ENCODE peak calls at places on chromosome 15, in four cellular contexts. H, B, O and K are unnamed samples.

GRCh38 chr15:31357148-31357547 is 30.5 kb downstream of the KLF13 start:
- DNase-seq in H (no peak), B (no peak), O (no peak), K (no peak)

GRCh38 chr15:92636950-92637481 is 18.6 kb downstream of the FAM174B start:
- DNase-seq in H (peak; percentile 3), B (no peak), O (no peak), K (no peak)

GRCh38 chr15:40437754-40438687 is 2.7 kb upstream of the BAHD1 start:
- DNase-seq in H (no peak), B (no peak), O (no peak), K (no peak)

GRCh38 chr15:48279608-48280007 is 51.6 kb upstream of the DUT start:
- DNase-seq in H (no peak), B (no peak), O (no peak), K (no peak)

GRCh38 chr15:71921191-71921590 is 110.8 kb downstream of the NR2E3 start:
- DNase-seq in H (no peak), B (no peak), O (no peak), K (no peak)

GRCh38 chr15:86247249-86247955 is 167.7 kb downstream of the AGBL1 start:
- DNase-seq in H (no peak), B (no peak), O (no peak), K (no peak)

GRCh38 chr15:69480932-69481331 is 28.3 kb downstream of the RPLP1 start:
- DNase-seq in H (no peak), B (no peak), O (no peak), K (no peak)

GRCh38 chr15:48625126-48625525 is 20.4 kb downstream of the FBN1 start:
- DNase-seq in H (no peak), B (no peak), O (no peak), K (no peak)

GRCh38 chr15:56243117-56243773 is 434 bp downstream of the RFX7 start:
- DNase-seq in H (peak; percentile 62), B (peak; percentile 67), O (peak; percentile 23), K (peak; percentile 53)

GRCh38 chr15:75081150-75081549 is 57.8 kb downstream of the PPCDC start:
- DNase-seq in H (no peak), B (no peak), O (no peak), K (no peak)

GRCh38 chr15:92884459-92884812 is 15.7 kb upstream of the CHD2 start:
- DNase-seq in H (no peak), B (no peak), O (no peak), K (no peak)

GRCh38 chr15:75648156-75649000 is 666 bp downstream of the SNX33 start:
- DNase-seq in H (peak; percentile 59), B (peak; percentile 56), O (peak; percentile 50), K (no peak)

GRCh38 chr15:38514601-38515000 is 50.0 kb downstream of the RASGRP1 start:
- DNase-seq in H (no peak), B (no peak), O (no peak), K (no peak)

GRCh38 chr15:88334436-88334835 is 77.9 kb upstream of the NTRK3 start:
- DNase-seq in H (no peak), B (no peak), O (no peak), K (no peak)

GRCh38 chr15:72319360-72319984 is 485 bp downstream of the CELF6 start:
- DNase-seq in H (peak; percentile 61), B (peak; percentile 83), O (peak; percentile 49), K (peak; percentile 83)

GRCh38 chr15:60370105-60370803 is 27.5 kb downstream of the ANXA2 start:
- DNase-seq in H (peak; percentile 47), B (no peak), O (peak; percentile 71), K (no peak)

GRCh38 chr15:25832158-25832557 is 31.0 kb downstream of the ATP10A start:
- DNase-seq in H (no peak), B (no peak), O (no peak), K (no peak)

GRCh38 chr15:48794697-48795134 is 16.2 kb downstream of the CEP152 start:
- DNase-seq in H (no peak), B (no peak), O (peak; percentile 87), K (peak; percentile 47)

GRCh38 chr15:98727115-98728040 is 79.0 kb downstream of the IGF1R start:
- DNase-seq in H (peak; percentile 85), B (no peak), O (peak; percentile 95), K (no peak)

GRCh38 chr15:71128939-71129562 is 13.8 kb downstream of the THSD4 start:
- DNase-seq in H (no peak), B (no peak), O (no peak), K (no peak)

GRCh38 chr15:65985387-65985786 is 116.1 kb downstream of the RAB11A start:
- DNase-seq in H (no peak), B (no peak), O (no peak), K (no peak)

GRCh38 chr15:71752604-71753289 is 57.6 kb upstream of the NR2E3 start:
- DNase-seq in H (no peak), B (peak; percentile 2), O (peak; percentile 98), K (peak; percentile 54)

GRCh38 chr15:99564221-99565030 is 1.4 kb upstream of the MEF2A start:
- DNase-seq in H (peak; percentile 26), B (peak; percentile 51), O (peak; percentile 55), K (peak; percentile 66)

GRCh38 chr15:85615930-85616329 is 178.8 kb downstream of the KLHL25 start:
- DNase-seq in H (peak; percentile 55), B (no peak), O (peak; percentile 76), K (peak; percentile 46)